ENCODE peak calls at places on chromosomes 3 and 15, in six cellular contexts. One of them, this sample, is unnamed.

GRCh38 chr15:85993116-85993515 is 86.6 kb upstream of the AGBL1 start:
- DNase-seq in AG09319: no peak
- DNase-seq in kidney: no peak
- DNase-seq in body of pancreas: no peak
- DNase-seq in mesothelial cell of epicardium: no peak
- DNase-seq in sigmoid colon: no peak
- DNase-seq in this sample: no peak

GRCh38 chr3:87810427-87810826 is 248.4 kb downstream of the CGGBP1 start:
- DNase-seq in AG09319: no peak
- DNase-seq in kidney: no peak
- DNase-seq in body of pancreas: no peak
- DNase-seq in mesothelial cell of epicardium: no peak
- DNase-seq in sigmoid colon: no peak
- DNase-seq in this sample: no peak

GRCh38 chr3:123559040-123559861 is 25.6 kb downstream of the HACD2 start:
- DNase-seq in AG09319: peak; percentile 23
- DNase-seq in kidney: no peak
- DNase-seq in body of pancreas: peak; percentile 32
- DNase-seq in mesothelial cell of epicardium: no peak
- DNase-seq in sigmoid colon: no peak
- DNase-seq in this sample: no peak

GRCh38 chr3:23615068-23615467 is 190.7 kb upstream of the UBE2E1 start:
- DNase-seq in AG09319: no peak
- DNase-seq in kidney: no peak
- DNase-seq in body of pancreas: no peak
- DNase-seq in mesothelial cell of epicardium: no peak
- DNase-seq in sigmoid colon: no peak
- DNase-seq in this sample: no peak

GRCh38 chr15:100291106-100291505 is 50.7 kb downstream of the ADAMTS17 start:
- DNase-seq in AG09319: no peak
- DNase-seq in kidney: no peak
- DNase-seq in body of pancreas: no peak
- DNase-seq in mesothelial cell of epicardium: no peak
- DNase-seq in sigmoid colon: no peak
- DNase-seq in this sample: no peak

GRCh38 chr3:143977326-143978262 is 6.0 kb downstream of the DIPK2A start:
- DNase-seq in AG09319: no peak
- DNase-seq in kidney: no peak
- DNase-seq in body of pancreas: no peak
- DNase-seq in mesothelial cell of epicardium: no peak
- DNase-seq in sigmoid colon: no peak
- DNase-seq in this sample: no peak

GRCh38 chr3:64185436-64185835 is 39.8 kb downstream of the PRICKLE2 start:
- DNase-seq in AG09319: no peak
- DNase-seq in kidney: no peak
- DNase-seq in body of pancreas: no peak
- DNase-seq in mesothelial cell of epicardium: no peak
- DNase-seq in sigmoid colon: no peak
- DNase-seq in this sample: no peak

GRCh38 chr3:52404391-52404790 is 40.5 kb downstream of the SEMA3G start:
- DNase-seq in AG09319: no peak
- DNase-seq in kidney: peak; percentile 56
- DNase-seq in body of pancreas: peak; percentile 3
- DNase-seq in mesothelial cell of epicardium: no peak
- DNase-seq in sigmoid colon: no peak
- DNase-seq in this sample: no peak

GRCh38 chr3:14861031-14861430 is 42.3 kb downstream of the FGD5 start:
- DNase-seq in AG09319: no peak
- DNase-seq in kidney: no peak
- DNase-seq in body of pancreas: no peak
- DNase-seq in mesothelial cell of epicardium: no peak
- DNase-seq in sigmoid colon: no peak
- DNase-seq in this sample: no peak

GRCh38 chr3:196397941-196398340 is 34.3 kb downstream of the UBXN7 start:
- DNase-seq in AG09319: no peak
- DNase-seq in kidney: no peak
- DNase-seq in body of pancreas: no peak
- DNase-seq in mesothelial cell of epicardium: no peak
- DNase-seq in sigmoid colon: no peak
- DNase-seq in this sample: no peak

GRCh38 chr3:152269423-152270144 is 855 bp downstream of the MBNL1 start:
- DNase-seq in AG09319: peak; percentile 93
- DNase-seq in kidney: peak; percentile 35
- DNase-seq in body of pancreas: peak; percentile 62
- DNase-seq in mesothelial cell of epicardium: peak; percentile 42
- DNase-seq in sigmoid colon: peak; percentile 91
- DNase-seq in this sample: no peak

GRCh38 chr3:44892689-44893088 is 18.3 kb downstream of the TGM4 start:
- DNase-seq in AG09319: no peak
- DNase-seq in kidney: no peak
- DNase-seq in body of pancreas: no peak
- DNase-seq in mesothelial cell of epicardium: no peak
- DNase-seq in sigmoid colon: no peak
- DNase-seq in this sample: no peak

GRCh38 chr3:128469128-128469527 is 2.4 kb upstream of the DNAJB8 start:
- DNase-seq in AG09319: no peak
- DNase-seq in kidney: no peak
- DNase-seq in body of pancreas: no peak
- DNase-seq in mesothelial cell of epicardium: no peak
- DNase-seq in sigmoid colon: no peak
- DNase-seq in this sample: no peak

GRCh38 chr3:133329626-133330025 is 70.2 kb upstream of the BFSP2 start:
- DNase-seq in AG09319: no peak
- DNase-seq in kidney: no peak
- DNase-seq in body of pancreas: no peak
- DNase-seq in mesothelial cell of epicardium: no peak
- DNase-seq in sigmoid colon: no peak
- DNase-seq in this sample: no peak

GRCh38 chr15:59764775-59765174 is 75.7 kb upstream of the BNIP2 start:
- DNase-seq in AG09319: no peak
- DNase-seq in kidney: no peak
- DNase-seq in body of pancreas: no peak
- DNase-seq in mesothelial cell of epicardium: no peak
- DNase-seq in sigmoid colon: no peak
- DNase-seq in this sample: no peak

GRCh38 chr3:149432149-149432548 is 42.3 kb upstream of the TM4SF4 start:
- DNase-seq in AG09319: no peak
- DNase-seq in kidney: no peak
- DNase-seq in body of pancreas: no peak
- DNase-seq in mesothelial cell of epicardium: no peak
- DNase-seq in sigmoid colon: no peak
- DNase-seq in this sample: no peak

GRCh38 chr15:71830981-71831380 is 20.6 kb downstream of the NR2E3 start:
- DNase-seq in AG09319: no peak
- DNase-seq in kidney: no peak
- DNase-seq in body of pancreas: no peak
- DNase-seq in mesothelial cell of epicardium: no peak
- DNase-seq in sigmoid colon: no peak
- DNase-seq in this sample: no peak

GRCh38 chr3:51371943-51372557 is 13.0 kb upstream of the MANF start:
- DNase-seq in AG09319: peak; percentile 46
- DNase-seq in kidney: peak; percentile 15
- DNase-seq in body of pancreas: peak; percentile 51
- DNase-seq in mesothelial cell of epicardium: no peak
- DNase-seq in sigmoid colon: no peak
- DNase-seq in this sample: peak; percentile 56

GRCh38 chr3:40719660-40720287 is 195.0 kb downstream of the ZNF621 start:
- DNase-seq in AG09319: no peak
- DNase-seq in kidney: no peak
- DNase-seq in body of pancreas: peak; percentile 72
- DNase-seq in mesothelial cell of epicardium: no peak
- DNase-seq in sigmoid colon: no peak
- DNase-seq in this sample: no peak
- TF ChIP-seq CTCF in AG09319: no peak
- TF ChIP-seq CTCF in kidney: peak; percentile 43
- TF ChIP-seq CTCF in body of pancreas: peak; percentile 69
- TF ChIP-seq CTCF in mesothelial cell of epicardium: no peak
- TF ChIP-seq CTCF in sigmoid colon: no peak
- TF ChIP-seq CTCF in this sample: peak; percentile 29

GRCh38 chr15:74240002-74240568 is 4.0 kb downstream of the CCDC33 start:
- DNase-seq in AG09319: peak; percentile 52
- DNase-seq in kidney: peak; percentile 96
- DNase-seq in body of pancreas: peak; percentile 94
- DNase-seq in mesothelial cell of epicardium: no peak
- DNase-seq in sigmoid colon: peak; percentile 82
- DNase-seq in this sample: no peak
- TF ChIP-seq CTCF in AG09319: peak; percentile 60
- TF ChIP-seq CTCF in kidney: peak; percentile 49
- TF ChIP-seq CTCF in body of pancreas: peak; percentile 84
- TF ChIP-seq CTCF in mesothelial cell of epicardium: no peak
- TF ChIP-seq CTCF in sigmoid colon: no peak
- TF ChIP-seq CTCF in this sample: no peak

GRCh38 chr3:183500349-183500748 is 55.2 kb downstream of the KLHL6 start:
- DNase-seq in AG09319: no peak
- DNase-seq in kidney: no peak
- DNase-seq in body of pancreas: no peak
- DNase-seq in mesothelial cell of epicardium: no peak
- DNase-seq in sigmoid colon: no peak
- DNase-seq in this sample: no peak
- TF ChIP-seq CTCF in AG09319: no peak
- TF ChIP-seq CTCF in kidney: no peak
- TF ChIP-seq CTCF in body of pancreas: no peak
- TF ChIP-seq CTCF in mesothelial cell of epicardium: no peak
- TF ChIP-seq CTCF in sigmoid colon: no peak
- TF ChIP-seq CTCF in this sample: no peak

GRCh38 chr3:1439395-1439794 is 346.6 kb downstream of the CNTN6 start:
- DNase-seq in AG09319: no peak
- DNase-seq in kidney: no peak
- DNase-seq in body of pancreas: peak; percentile 15
- DNase-seq in mesothelial cell of epicardium: no peak
- DNase-seq in sigmoid colon: no peak
- DNase-seq in this sample: no peak
- TF ChIP-seq CTCF in AG09319: no peak
- TF ChIP-seq CTCF in kidney: peak; percentile 14
- TF ChIP-seq CTCF in body of pancreas: peak; percentile 37
- TF ChIP-seq CTCF in mesothelial cell of epicardium: no peak
- TF ChIP-seq CTCF in sigmoid colon: no peak
- TF ChIP-seq CTCF in this sample: peak; percentile 22